ENCODE peak calls at places on chromosome 11, in seven cellular contexts. T is non-pigmented ciliary epithelial cell, L is Calu3, U is fibroblast of pulmonary artery, P is K562, D is NCI-H1105, A is mesothelial cell of epicardium. C is an unnamed sample.

GRCh38 chr11:34929794-34930763 is 13.7 kb downstream of the PDHX start:
- DNase-seq in A (no peak), U (no peak), L (peak), P (peak), D (no peak), T (no peak), C (no peak)

GRCh38 chr11:92979176-92979575 is 9.7 kb downstream of the MTNR1B start:
- DNase-seq in U (peak), D (no peak), A (no peak), T (peak), P (no peak), L (no peak), C (no peak)

GRCh38 chr11:71240061-71240690 is 12.2 kb downstream of the SHANK2 start:
- DNase-seq in T (no peak), P (no peak), D (no peak), L (no peak), U (no peak), A (no peak), C (no peak)

GRCh38 chr11:122317337-122317736 is 201.3 kb upstream of the BLID start:
- DNase-seq in P (no peak), D (no peak), T (peak), U (peak), L (no peak), A (no peak), C (no peak)

GRCh38 chr11:28058333-28058732 is 49.6 kb downstream of the KIF18A start:
- DNase-seq in P (no peak), D (no peak), L (no peak), A (no peak), T (no peak), U (peak), C (no peak)

GRCh38 chr11:75492181-75492820 is 33.4 kb downstream of the GDPD5 start:
- DNase-seq in D (no peak), T (no peak), A (no peak), U (no peak), P (peak), L (peak), C (no peak)

GRCh38 chr11:61553373-61554171 is 27.3 kb downstream of the SYT7 start:
- DNase-seq in D (no peak), P (no peak), T (no peak), U (no peak), A (no peak), L (peak), C (no peak)

GRCh38 chr11:31106326-31106725 is 263.2 kb downstream of the DCDC1 start:
- DNase-seq in L (no peak), T (no peak), U (no peak), P (no peak), A (no peak), D (no peak), C (no peak)

GRCh38 chr11:20470348-20470747 is 82.8 kb downstream of the PRMT3 start:
- DNase-seq in A (no peak), P (no peak), D (no peak), L (no peak), U (no peak), T (no peak), C (no peak)

GRCh38 chr11:47861762-47862161 is 13.6 kb upstream of the NUP160 start:
- DNase-seq in P (peak), T (no peak), D (no peak), U (peak), L (no peak), A (no peak), C (no peak)

GRCh38 chr11:120055646-120056045 is 82.3 kb downstream of the TRIM29 start:
- DNase-seq in A (no peak), D (peak), T (no peak), L (no peak), U (peak), P (no peak), C (no peak)

GRCh38 chr11:93567406-93567819 is 24.2 kb upstream of the SMCO4 start:
- DNase-seq in P (no peak), D (no peak), A (no peak), L (no peak), T (no peak), U (peak), C (peak)

GRCh38 chr11:104668797-104669463 is 229.3 kb downstream of the CASP12 start:
- DNase-seq in P (no peak), A (no peak), T (peak), D (no peak), L (no peak), U (peak), C (no peak)

GRCh38 chr11:118610773-118611432 is 3.5 kb downstream of the PHLDB1 start:
- DNase-seq in L (peak), P (peak), D (no peak), T (no peak), A (peak), U (peak), C (peak)

GRCh38 chr11:8247312-8247711 is 16.4 kb downstream of the LMO1 start:
- DNase-seq in P (peak), U (no peak), A (no peak), L (peak), D (no peak), T (no peak), C (no peak)

GRCh38 chr11:75035911-75036536 is 47.3 kb downstream of the NEU3 start:
- DNase-seq in L (peak), T (no peak), D (no peak), A (no peak), U (no peak), P (no peak), C (no peak)

GRCh38 chr11:61543606-61544306 is 35.2 kb downstream of the LRRC10B start:
- DNase-seq in T (no peak), U (peak), L (no peak), P (no peak), D (no peak), A (no peak), C (no peak)

GRCh38 chr11:73206751-73207280 is 11.3 kb upstream of the P2RY2 start:
- DNase-seq in D (no peak), U (no peak), T (no peak), P (no peak), L (no peak), A (no peak), C (no peak)

GRCh38 chr11:85756401-85757200 is 54.3 kb downstream of the SYTL2 start:
- DNase-seq in L (no peak), D (no peak), P (no peak), U (no peak), A (no peak), T (no peak), C (no peak)

C was measured in substantia nigra.